ENCODE peak calls at places on chromosomes 4 and X, in five cellular contexts. H is mucosa of descending colon, X is progenitor cell of endocrine pancreas, Y is retinal pigment epithelial cell, U is psoas muscle. D is an unnamed sample.

GRCh38 chr4:163395758-163396157 is 52.1 kb downstream of the NPY5R start:
- DNase-seq in H (no peak), X (no peak), Y (no peak), U (no peak), D (no peak)

GRCh38 chr4:55866290-55866907 is 13.0 kb downstream of the EXOC1 start:
- DNase-seq in H (no peak), X (no peak), Y (peak), U (no peak), D (no peak)

GRCh38 chr4:107094976-107095375 is 58.9 kb upstream of the DKK2 start:
- DNase-seq in H (no peak), X (no peak), Y (no peak), U (no peak), D (no peak)

GRCh38 chrX:18983711-18984380 is at the start of gene PHKA2:
- DNase-seq in H (peak), X (peak), Y (no peak), U (peak), D (peak)

GRCh38 chr4:134024251-134024650 is 177.3 kb downstream of the PABPC4L start:
- DNase-seq in H (no peak), X (no peak), Y (no peak), U (no peak), D (no peak)

GRCh38 chr4:25113915-25114904 is 46.0 kb downstream of the SEPSECS start:
- DNase-seq in H (no peak), X (no peak), Y (peak), U (no peak), D (no peak)

GRCh38 chrX:57329008-57329407 is 42.5 kb downstream of the FAAH2 start:
- DNase-seq in H (no peak), X (no peak), Y (no peak), U (no peak), D (no peak)

GRCh38 chrX:153874366-153875125 is 11.4 kb downstream of the L1CAM start:
- DNase-seq in H (no peak), X (no peak), Y (no peak), U (no peak), D (no peak)

GRCh38 chr4:122826596-122827257 is at the start of gene FGF2:
- DNase-seq in H (peak), X (peak), Y (no peak), U (peak), D (peak)

GRCh38 chr4:3208826-3209225 is 40.1 kb upstream of the MSANTD1 start:
- DNase-seq in H (no peak), X (no peak), Y (no peak), U (no peak), D (no peak)

GRCh38 chr4:112183252-112183651 is 38.0 kb downstream of the FAM241A start:
- DNase-seq in H (no peak), X (no peak), Y (no peak), U (no peak), D (no peak)

GRCh38 chr4:6324999-6325790 is 55.5 kb downstream of the WFS1 start:
- DNase-seq in H (peak), X (no peak), Y (peak), U (peak), D (no peak)

GRCh38 chr4:114378306-114378903 is 220.2 kb upstream of the UGT8 start:
- DNase-seq in H (no peak), X (no peak), Y (no peak), U (no peak), D (no peak)

GRCh38 chr4:75919914-75920313 is 17.7 kb upstream of the PPEF2 start:
- DNase-seq in H (peak), X (no peak), Y (no peak), U (no peak), D (peak)

GRCh38 chr4:169079942-169080827 is 70.1 kb upstream of the CBR4 start:
- DNase-seq in H (no peak), X (no peak), Y (no peak), U (peak), D (no peak)

GRCh38 chrX:112840382-112841113 is at the start of gene AMOT:
- DNase-seq in H (peak), X (peak), Y (no peak), U (peak), D (peak)

GRCh38 chrX:39739585-39739984 is 358.2 kb downstream of the BCOR start:
- DNase-seq in H (no peak), X (no peak), Y (no peak), U (no peak), D (no peak)

GRCh38 chr4:128718793-128719192 is 90.7 kb upstream of the JADE1 start:
- DNase-seq in H (no peak), X (no peak), Y (peak), U (no peak), D (no peak)

GRCh38 chr4:99378876-99379275 is 26.3 kb upstream of the ADH1C start:
- DNase-seq in H (no peak), X (no peak), Y (no peak), U (no peak), D (no peak)

GRCh38 chrX:102976290-102976689 is 39.2 kb downstream of the RAB40AL start:
- DNase-seq in H (no peak), X (no peak), Y (no peak), U (no peak), D (no peak)

GRCh38 chr4:94588900-94589693 is 137.4 kb downstream of the PDLIM5 start:
- DNase-seq in H (no peak), X (no peak), Y (no peak), U (no peak), D (no peak)
- TF ChIP-seq CTCF in H (no peak), X (no peak), Y (no peak), U (no peak), D (no peak)

GRCh38 chr4:151766691-151767090 is 5.9 kb upstream of the GATB start:
- DNase-seq in H (peak), X (no peak), Y (no peak), U (no peak), D (no peak)

GRCh38 chr4:151760713-151761661 is at the start of gene GATB:
- DNase-seq in H (peak), X (peak), Y (peak), U (peak), D (peak)
- TF ChIP-seq CTCF in H (peak), X (peak), Y (peak), U (peak), D (peak)

GRCh38 chr4:139735381-139736256 is 70.0 kb downstream of the MGST2 start:
- DNase-seq in H (no peak), X (peak), Y (no peak), U (peak), D (peak)

GRCh38 chr4:139736257-139736626 is 70.6 kb downstream of the MGST2 start:
- DNase-seq in H (no peak), X (no peak), Y (no peak), U (no peak), D (no peak)

GRCh38 chr4:139736661-139737060 is 71.0 kb downstream of the MGST2 start:
- DNase-seq in H (no peak), X (no peak), Y (no peak), U (no peak), D (no peak)

GRCh38 chr4:139734201-139734874 is 68.7 kb downstream of the MGST2 start:
- DNase-seq in H (no peak), X (no peak), Y (no peak), U (no peak), D (no peak)

GRCh38 chr4:139734875-139735380 is 69.3 kb downstream of the MGST2 start:
- DNase-seq in H (peak), X (peak), Y (peak), U (peak), D (peak)
- TF ChIP-seq CTCF in H (peak), X (peak), Y (peak), U (peak), D (no peak)

DNA sequence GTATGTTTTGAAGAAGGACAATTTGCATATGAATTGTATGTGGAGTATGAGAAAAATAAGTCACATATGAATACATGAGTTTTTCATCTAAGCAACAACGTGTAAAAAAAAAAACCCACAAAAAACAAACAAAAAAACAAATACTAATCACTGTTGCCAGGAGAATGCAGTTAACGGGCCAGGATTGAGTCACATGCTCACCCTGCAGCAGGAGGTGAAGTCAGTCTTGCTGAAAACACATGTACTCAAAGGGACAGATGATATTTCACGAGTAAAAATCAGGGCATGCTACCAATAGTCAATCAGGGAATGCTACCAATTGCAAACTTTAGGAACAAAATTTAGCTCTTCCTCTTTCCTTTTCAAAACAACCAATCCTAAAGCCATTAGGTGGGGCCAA is 10.4 kb upstream of the DCLK2 start:
- DNase-seq in H (no peak), X (no peak), Y (no peak), U (no peak), D (no peak)
- TF ChIP-seq CTCF in H (no peak), X (no peak), Y (no peak), U (no peak), D (no peak)

DNA sequence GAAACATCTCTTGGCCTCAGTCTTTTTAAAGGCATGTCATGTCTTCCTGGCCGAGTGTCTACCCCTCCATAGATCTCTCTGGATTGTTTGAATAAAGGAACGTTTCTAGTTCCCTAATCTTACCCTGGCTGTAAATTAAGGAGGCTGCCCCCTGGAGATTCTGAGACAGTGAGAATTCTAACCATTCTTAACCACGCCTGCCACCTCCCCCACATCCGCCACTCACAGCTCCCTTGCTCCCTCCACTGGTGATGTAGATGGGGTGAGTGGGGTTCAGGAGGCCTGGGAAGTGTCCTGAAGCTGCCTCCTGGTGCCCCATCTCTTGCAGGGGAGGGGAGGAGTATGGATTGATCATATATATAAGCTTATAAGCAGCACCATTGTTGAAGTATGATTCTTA is 48.0 kb upstream of the TRIM2 start:
- DNase-seq in H (no peak), X (no peak), Y (no peak), U (no peak), D (no peak)
- TF ChIP-seq CTCF in H (no peak), X (no peak), Y (peak), U (no peak), D (no peak)

GRCh38 chrX:107542500-107542899 is 85.8 kb upstream of the PRPS1 start:
- DNase-seq in H (no peak), X (no peak), Y (no peak), U (no peak), D (no peak)
- TF ChIP-seq CTCF in H (no peak), X (peak), Y (peak), U (no peak), D (no peak)

GRCh38 chrX:20063716-20064351 is 52.9 kb downstream of the MAP7D2 start:
- DNase-seq in H (no peak), X (no peak), Y (no peak), U (no peak), D (no peak)
- TF ChIP-seq CTCF in H (no peak), X (no peak), Y (peak), U (peak), D (no peak)

DNA sequence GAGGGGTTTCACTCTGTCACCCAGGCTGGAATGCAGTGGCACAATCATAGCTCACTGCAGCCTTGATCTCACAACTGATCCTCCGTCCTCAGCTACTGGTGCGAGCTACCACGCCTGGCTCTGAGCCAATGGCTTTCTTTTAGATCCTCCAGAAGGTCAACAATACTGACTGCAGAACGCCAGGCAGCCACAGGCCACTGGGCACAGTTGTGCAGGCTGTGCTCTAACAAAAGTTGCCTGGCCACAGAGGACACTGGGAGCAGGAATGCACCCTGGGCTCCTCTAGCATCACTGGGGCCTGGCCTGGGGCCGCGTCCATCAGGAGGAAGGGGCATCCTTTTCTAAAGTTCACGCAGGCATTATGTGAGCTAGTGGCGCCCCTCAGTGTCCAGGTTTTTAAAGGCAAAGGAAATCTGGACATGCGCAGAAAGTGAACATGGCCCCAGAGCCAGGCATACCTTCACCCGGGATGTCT is 14.9 kb upstream of the PORCN start:
- DNase-seq in H (no peak), X (no peak), Y (no peak), U (no peak), D (peak)
- TF ChIP-seq CTCF in H (no peak), X (peak), Y (peak), U (no peak), D (no peak)

GRCh38 chr4:72338060-72338459 is 231.0 kb downstream of the ADAMTS3 start:
- DNase-seq in H (no peak), X (no peak), Y (no peak), U (no peak), D (no peak)

GRCh38 chr4:72340803-72341431 is 228.1 kb downstream of the ADAMTS3 start:
- DNase-seq in H (no peak), X (no peak), Y (peak), U (no peak), D (no peak)

DNA sequence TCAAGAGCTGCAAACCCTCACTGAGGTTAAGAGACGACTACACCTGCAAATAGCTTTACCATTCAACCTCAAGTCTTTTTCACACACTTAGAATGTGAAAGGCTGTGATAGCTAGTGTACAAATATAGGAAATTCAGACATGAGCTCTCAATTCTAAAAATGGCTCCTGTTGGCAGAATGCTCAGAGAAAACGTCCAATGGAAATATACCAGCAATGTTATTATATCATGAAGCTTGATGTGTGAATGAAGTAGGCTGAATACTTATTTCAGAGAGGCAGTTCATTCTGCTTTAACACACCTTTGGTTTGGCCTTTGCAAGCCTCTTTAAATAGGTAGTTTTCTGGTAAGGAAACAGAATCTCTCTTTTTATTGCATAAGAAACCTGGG is 227.6 kb downstream of the ADAMTS3 start:
- DNase-seq in H (no peak), X (no peak), Y (no peak), U (no peak), D (no peak)
- TF ChIP-seq CTCF in H (no peak), X (no peak), Y (no peak), U (no peak), D (no peak)

DNA sequence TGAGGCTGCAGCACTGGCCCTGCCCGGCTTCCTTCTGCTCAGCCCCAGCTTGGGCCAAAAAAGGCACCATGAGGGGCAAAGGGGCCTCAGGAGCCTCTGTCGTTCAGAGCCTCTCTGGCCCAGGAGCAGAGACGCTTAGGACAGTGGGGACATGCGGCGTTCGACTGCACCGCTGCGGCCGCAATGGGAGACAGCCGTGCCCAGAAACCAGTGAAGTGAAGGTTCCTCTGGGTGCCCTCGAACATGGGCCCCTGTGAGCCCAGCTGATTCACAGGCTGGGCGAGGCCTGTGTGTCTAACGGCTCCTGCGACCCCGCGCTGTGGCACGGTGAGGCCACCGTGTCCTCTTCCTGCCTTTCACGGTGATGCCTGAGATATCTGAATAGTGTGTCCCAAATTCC is 235.0 kb downstream of the AFAP1 start:
- DNase-seq in H (no peak), X (no peak), Y (no peak), U (no peak), D (no peak)
- TF ChIP-seq CTCF in H (no peak), X (no peak), Y (no peak), U (no peak), D (no peak)